ENCODE peak calls at places on chromosome 17, in four cellular contexts. D is GM12878, G is H1, N is HepG2. I is an unnamed sample.

GRCh38 chr17:47802341-47803022 is 19.1 kb downstream of the OSBPL7 start:
- DNase-seq in D (no peak), G (no peak), N (peak; percentile 67), I (peak; percentile 59)

GRCh38 chr17:30372755-30373154 is 6.0 kb upstream of the CPD start:
- DNase-seq in D (no peak), G (no peak), N (no peak), I (no peak)

GRCh38 chr17:66348605-66349165 is 46.3 kb downstream of the PRKCA start:
- DNase-seq in D (no peak), G (no peak), N (peak; percentile 68), I (peak; percentile 79)

GRCh38 chr17:5418858-5419355 is 555 bp downstream of the NUP88 start:
- DNase-seq in D (peak; percentile 84), G (no peak), N (peak; percentile 17), I (no peak)

GRCh38 chr17:11901901-11902300 is 95.4 kb downstream of the ZNF18 start:
- DNase-seq in D (no peak), G (no peak), N (no peak), I (no peak)

GRCh38 chr17:62708587-62708986 is 81.1 kb downstream of the MRC2 start:
- DNase-seq in D (no peak), G (no peak), N (no peak), I (no peak)

GRCh38 chr17:67503184-67503583 is 126.1 kb downstream of the PITPNC1 start:
- DNase-seq in D (no peak), G (no peak), N (no peak), I (no peak)

GRCh38 chr17:4948997-4949320 is 629 bp upstream of the PFN1 start:
- DNase-seq in D (no peak), G (no peak), N (peak; percentile 82), I (peak; percentile 83)

GRCh38 chr17:81807210-81807719 is 3.3 kb downstream of the GCGR start:
- DNase-seq in D (no peak), G (no peak), N (no peak), I (no peak)

GRCh38 chr17:78415821-78416301 is 37.4 kb downstream of the PGS1 start:
- DNase-seq in D (no peak), G (no peak), N (no peak), I (no peak)

GRCh38 chr17:7443499-7444485 is 1.1 kb upstream of the CHRNB1 start:
- DNase-seq in D (no peak), G (no peak), N (no peak), I (no peak)

DNA sequence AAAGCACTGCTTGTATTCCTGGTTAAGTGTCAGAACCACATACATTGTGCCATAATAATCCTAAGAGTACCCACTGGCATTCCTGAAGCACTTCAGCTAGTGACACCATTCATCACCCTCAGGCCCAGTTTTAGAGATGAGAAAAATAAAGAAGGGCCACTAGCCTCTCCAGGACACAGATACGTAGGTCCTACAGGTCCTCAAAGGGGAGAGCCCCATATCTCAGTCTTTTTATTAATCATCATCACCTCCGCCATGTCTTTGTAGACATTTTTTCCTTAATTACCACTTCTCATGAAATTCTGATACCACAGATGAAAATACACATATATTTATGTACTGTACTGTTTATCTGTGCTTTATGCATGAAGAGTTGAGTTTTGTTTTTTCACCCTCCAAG is 43.5 kb downstream of the GRB2 start:
- DNase-seq in D (no peak), G (no peak), N (no peak), I (no peak)
- TF ChIP-seq ATF2 in D (no peak), G (no peak), N (no peak), I (no peak)

DNA sequence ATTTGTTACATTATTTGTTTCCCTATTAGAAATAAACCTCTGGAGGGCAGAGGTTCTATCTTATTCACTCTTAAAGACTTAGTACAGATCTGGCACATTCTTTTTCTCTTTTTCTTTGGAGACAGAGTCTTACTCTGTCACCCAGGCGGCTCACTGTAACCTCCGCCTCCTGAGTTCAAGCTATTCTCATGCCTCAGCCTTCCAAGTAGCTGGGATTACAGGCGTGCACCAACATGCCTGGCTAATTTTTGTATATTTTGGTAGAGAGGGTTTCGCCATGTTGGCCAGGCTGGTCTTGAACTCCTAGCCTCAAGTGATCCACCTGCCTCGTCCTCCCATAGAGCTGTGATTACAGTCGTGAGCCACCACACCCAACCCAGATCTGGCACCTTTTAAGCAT is 52.2 kb downstream of the GPATCH8 start:
- DNase-seq in D (no peak), G (no peak), N (no peak), I (no peak)
- H3K27ac ChIP-seq in D (no peak overlapping the region), G (no peak overlapping the region), N (no peak overlapping the region), I (no peak overlapping the region)

GRCh38 chr17:64130559-64131001 is 636 bp upstream of the ERN1 start:
- DNase-seq in D (peak; percentile 68), G (no peak), N (no peak), I (no peak)
- TF ChIP-seq SRF in D (no peak), G (no peak), N (no peak), I (no peak)

GRCh38 chr17:73091770-73092517 is 544 bp downstream of the SLC39A11 start:
- DNase-seq in D (no peak), G (no peak), N (peak; percentile 67), I (peak; percentile 64)

GRCh38 chr17:73089918-73090317 is 2.6 kb downstream of the SLC39A11 start:
- DNase-seq in D (no peak), G (no peak), N (peak; percentile 73), I (no peak)

GRCh38 chr17:73090396-73091202 is 1.9 kb downstream of the SLC39A11 start:
- DNase-seq in D (no peak), G (no peak), N (peak; percentile 94), I (no peak)

GRCh38 chr17:73092518-73093135 is at the start of gene SLC39A11:
- DNase-seq in D (peak; percentile 67), G (peak; percentile 80), N (peak; percentile 92), I (peak; percentile 95)

DNA sequence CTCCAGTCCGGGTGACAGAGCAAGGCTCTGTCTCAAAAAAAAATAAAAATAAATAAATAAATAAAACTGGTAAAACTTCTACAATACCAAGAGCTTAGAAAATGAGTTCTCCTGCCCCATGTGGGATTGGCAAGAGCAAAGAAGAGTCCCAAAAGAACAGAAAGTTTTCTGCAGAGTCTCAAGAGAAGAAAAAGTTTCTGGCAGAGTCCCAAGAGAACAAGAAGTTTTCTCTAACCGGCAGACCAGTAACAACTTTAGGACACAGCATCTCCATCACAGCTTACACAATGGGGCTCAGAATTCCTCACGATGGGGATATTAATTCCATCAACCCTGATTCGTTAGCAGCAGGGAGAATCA is 1.1 kb downstream of the SLC39A11 start:
- DNase-seq in D (no peak), G (no peak), N (no peak), I (no peak)
- TF ChIP-seq ATF2 in D (no peak), G (no peak), N (no peak), I (no peak)

GRCh38 chr17:50596191-50597037 is 35.9 kb downstream of the CACNA1G start:
- DNase-seq in D (no peak), G (peak; percentile 38), N (no peak), I (peak; percentile 76)
- H3K27ac ChIP-seq in D (no peak overlapping the region), G (no peak overlapping the region), N (no peak overlapping the region), I (no peak overlapping the region)